ENCODE peak calls at places on chromosome 7, in five cellular contexts. X is mesenchymal stem cell, L is hepatocyte, J is NCI-H748 treated with DMSO at 0.1 percent for 48 hours, I is NCI-H1436. O is an unnamed sample.

GRCh38 chr7:22418251-22419046 is 61.5 kb upstream of the RAPGEF5 start:
- DNase-seq in X (no peak), L (no peak), J (no peak), I (no peak), O (no peak)

GRCh38 chr7:128454808-128455555 is 696 bp upstream of the HILPDA start:
- DNase-seq in X (no peak), L (peak), J (no peak), I (no peak), O (no peak)

GRCh38 chr7:20214787-20215669 is 2.2 kb downstream of the MACC1 start:
- DNase-seq in X (peak), L (peak), J (no peak), I (no peak), O (no peak)

GRCh38 chr7:105224884-105225651 is 163.7 kb downstream of the SRPK2 start:
- DNase-seq in X (peak), L (peak), J (no peak), I (no peak), O (peak)

GRCh38 chr7:82805527-82805960 is 357.1 kb downstream of the PCLO start:
- DNase-seq in X (peak), L (no peak), J (peak), I (no peak), O (peak)

GRCh38 chr7:21412953-21413352 is 14.9 kb upstream of the SP4 start:
- DNase-seq in X (no peak), L (no peak), J (no peak), I (no peak), O (no peak)

GRCh38 chr7:25256424-25256823 is 28.1 kb upstream of the NPVF start:
- DNase-seq in X (no peak), L (peak), J (no peak), I (no peak), O (no peak)

GRCh38 chr7:81173766-81174281 is 255.0 kb upstream of the SEMA3C start:
- DNase-seq in X (peak), L (no peak), J (no peak), I (no peak), O (peak)

GRCh38 chr7:133484135-133484534 is 231.3 kb downstream of the EXOC4 start:
- DNase-seq in X (no peak), L (no peak), J (no peak), I (no peak), O (no peak)

GRCh38 chr7:129471402-129471827 is 30.9 kb upstream of the SMKR1 start:
- DNase-seq in X (no peak), L (no peak), J (no peak), I (no peak), O (peak)

GRCh38 chr7:39838326-39838725 is 111.7 kb upstream of the CDK13 start:
- DNase-seq in X (peak), L (no peak), J (peak), I (no peak), O (peak)

GRCh38 chr7:43905954-43906326 is 456 bp downstream of the URGCP start:
- DNase-seq in X (peak), L (peak), J (peak), I (no peak), O (no peak)

GRCh38 chr7:150722403-150723065 is 6.1 kb downstream of the GIMAP1 start:
- DNase-seq in X (no peak), L (no peak), J (no peak), I (no peak), O (no peak)

O was measured in epithelial cell of proximal tubule.